ENCODE peak calls at places on chromosomes 1 and 21, in six cellular contexts. One of them, this sample, is unnamed.

GRCh38 chr21:38944903-38945302 is 139.2 kb downstream of the ETS2 start:
- DNase-seq in ascending aorta: no peak
- DNase-seq in fibroblast of pulmonary artery: no peak
- DNase-seq in neural progenitor cell: peak
- DNase-seq in uterus: no peak
- DNase-seq in thyroid gland: no peak
- DNase-seq in this sample: no peak

GRCh38 chr1:220775238-220775853 is 11.4 kb upstream of the MTARC1 start:
- DNase-seq in uterus: no peak
- DNase-seq in ascending aorta: peak
- DNase-seq in neural progenitor cell: peak
- DNase-seq in fibroblast of pulmonary artery: peak
- DNase-seq in thyroid gland: peak
- DNase-seq in this sample: no peak

GRCh38 chr1:243850013-243850367 is at the start of gene AKT3:
- DNase-seq in uterus: no peak
- DNase-seq in thyroid gland: no peak
- DNase-seq in ascending aorta: no peak
- DNase-seq in fibroblast of pulmonary artery: no peak
- DNase-seq in neural progenitor cell: peak
- DNase-seq in this sample: no peak

GRCh38 chr1:46804027-46804889 is 5.4 kb downstream of the CYP4B1 start:
- DNase-seq in neural progenitor cell: no peak
- DNase-seq in thyroid gland: peak
- DNase-seq in fibroblast of pulmonary artery: no peak
- DNase-seq in ascending aorta: no peak
- DNase-seq in uterus: no peak
- DNase-seq in this sample: no peak

GRCh38 chr1:36913523-36914060 is 120.7 kb downstream of the GRIK3 start:
- DNase-seq in fibroblast of pulmonary artery: no peak
- DNase-seq in thyroid gland: no peak
- DNase-seq in neural progenitor cell: peak
- DNase-seq in uterus: no peak
- DNase-seq in ascending aorta: no peak
- DNase-seq in this sample: no peak

GRCh38 chr1:9437931-9438330 is 101.3 kb upstream of the SLC25A33 start:
- DNase-seq in thyroid gland: peak
- DNase-seq in fibroblast of pulmonary artery: peak
- DNase-seq in uterus: peak
- DNase-seq in ascending aorta: peak
- DNase-seq in neural progenitor cell: no peak
- DNase-seq in this sample: no peak

GRCh38 chr1:164678289-164678688 is 119.3 kb downstream of the PBX1 start:
- DNase-seq in thyroid gland: no peak
- DNase-seq in fibroblast of pulmonary artery: no peak
- DNase-seq in neural progenitor cell: no peak
- DNase-seq in ascending aorta: no peak
- DNase-seq in uterus: no peak
- DNase-seq in this sample: no peak

GRCh38 chr1:178341218-178341956 is 155.4 kb downstream of the CLEC20A start:
- DNase-seq in fibroblast of pulmonary artery: peak
- DNase-seq in ascending aorta: peak
- DNase-seq in neural progenitor cell: peak
- DNase-seq in thyroid gland: peak
- DNase-seq in uterus: peak
- DNase-seq in this sample: peak

GRCh38 chr1:42730002-42730401 is 10.0 kb downstream of the CLDN19 start:
- DNase-seq in uterus: no peak
- DNase-seq in fibroblast of pulmonary artery: no peak
- DNase-seq in ascending aorta: no peak
- DNase-seq in thyroid gland: no peak
- DNase-seq in neural progenitor cell: no peak
- DNase-seq in this sample: no peak

GRCh38 chr1:167092653-167093052 is 1.2 kb upstream of the STYXL2 start:
- DNase-seq in ascending aorta: no peak
- DNase-seq in uterus: no peak
- DNase-seq in fibroblast of pulmonary artery: no peak
- DNase-seq in neural progenitor cell: no peak
- DNase-seq in thyroid gland: no peak
- DNase-seq in this sample: no peak

GRCh38 chr1:59328353-59328752 is 31.5 kb downstream of the FGGY start:
- DNase-seq in fibroblast of pulmonary artery: no peak
- DNase-seq in thyroid gland: no peak
- DNase-seq in ascending aorta: no peak
- DNase-seq in uterus: no peak
- DNase-seq in neural progenitor cell: no peak
- DNase-seq in this sample: no peak

GRCh38 chr21:39613029-39613934 is 542 bp downstream of the B3GALT5 start:
- DNase-seq in fibroblast of pulmonary artery: no peak
- DNase-seq in neural progenitor cell: peak
- DNase-seq in ascending aorta: no peak
- DNase-seq in thyroid gland: no peak
- DNase-seq in uterus: no peak
- DNase-seq in this sample: no peak

GRCh38 chr1:113479713-113480676 is 89.7 kb downstream of the MAGI3 start:
- DNase-seq in uterus: no peak
- DNase-seq in neural progenitor cell: no peak
- DNase-seq in ascending aorta: no peak
- DNase-seq in thyroid gland: no peak
- DNase-seq in fibroblast of pulmonary artery: peak
- DNase-seq in this sample: no peak

GRCh38 chr1:232077809-232078208 is 451.2 kb downstream of the DISC1 start:
- DNase-seq in fibroblast of pulmonary artery: no peak
- DNase-seq in ascending aorta: no peak
- DNase-seq in uterus: no peak
- DNase-seq in neural progenitor cell: no peak
- DNase-seq in thyroid gland: no peak
- DNase-seq in this sample: no peak

GRCh38 chr21:15001113-15001512 is 63.7 kb downstream of the NRIP1 start:
- DNase-seq in thyroid gland: no peak
- DNase-seq in fibroblast of pulmonary artery: no peak
- DNase-seq in neural progenitor cell: no peak
- DNase-seq in ascending aorta: no peak
- DNase-seq in uterus: no peak
- DNase-seq in this sample: no peak

GRCh38 chr1:247962911-247963588 is 2.0 kb upstream of the OR2AK2 start:
- DNase-seq in neural progenitor cell: no peak
- DNase-seq in fibroblast of pulmonary artery: no peak
- DNase-seq in uterus: no peak
- DNase-seq in ascending aorta: no peak
- DNase-seq in thyroid gland: no peak
- DNase-seq in this sample: no peak

GRCh38 chr1:4512622-4513021 is 141.8 kb upstream of the AJAP1 start:
- DNase-seq in thyroid gland: no peak
- DNase-seq in uterus: peak
- DNase-seq in fibroblast of pulmonary artery: no peak
- DNase-seq in neural progenitor cell: no peak
- DNase-seq in ascending aorta: no peak
- DNase-seq in this sample: no peak

GRCh38 chr21:31895069-31895851 is 22.4 kb downstream of the HUNK start:
- DNase-seq in neural progenitor cell: no peak
- DNase-seq in thyroid gland: no peak
- DNase-seq in uterus: no peak
- DNase-seq in fibroblast of pulmonary artery: no peak
- DNase-seq in ascending aorta: no peak
- DNase-seq in this sample: no peak

GRCh38 chr1:39955547-39956539 is 898 bp downstream of the MFSD2A start:
- DNase-seq in fibroblast of pulmonary artery: peak
- DNase-seq in ascending aorta: peak
- DNase-seq in uterus: no peak
- DNase-seq in thyroid gland: peak
- DNase-seq in neural progenitor cell: peak
- DNase-seq in this sample: no peak

GRCh38 chr1:179939941-179940340 is 14.7 kb upstream of the CEP350 start:
- DNase-seq in neural progenitor cell: no peak
- DNase-seq in thyroid gland: no peak
- DNase-seq in fibroblast of pulmonary artery: no peak
- DNase-seq in ascending aorta: no peak
- DNase-seq in uterus: no peak
- DNase-seq in this sample: no peak

GRCh38 chr1:182164273-182164672 is 102.8 kb upstream of the ZNF648 start:
- DNase-seq in uterus: no peak
- DNase-seq in ascending aorta: no peak
- DNase-seq in fibroblast of pulmonary artery: no peak
- DNase-seq in neural progenitor cell: no peak
- DNase-seq in thyroid gland: no peak
- DNase-seq in this sample: no peak

GRCh38 chr1:110134050-110134595 is 16.2 kb upstream of the SLC6A17 start:
- DNase-seq in fibroblast of pulmonary artery: no peak
- DNase-seq in neural progenitor cell: no peak
- DNase-seq in uterus: no peak
- DNase-seq in thyroid gland: no peak
- DNase-seq in ascending aorta: no peak
- DNase-seq in this sample: no peak

GRCh38 chr1:110133436-110133835 is 16.9 kb upstream of the SLC6A17 start:
- DNase-seq in thyroid gland: no peak
- DNase-seq in ascending aorta: no peak
- DNase-seq in uterus: no peak
- DNase-seq in fibroblast of pulmonary artery: no peak
- DNase-seq in neural progenitor cell: no peak
- DNase-seq in this sample: no peak

GRCh38 chr1:110130989-110131388 is 18.7 kb downstream of the UBL4B start:
- DNase-seq in uterus: no peak
- DNase-seq in fibroblast of pulmonary artery: no peak
- DNase-seq in neural progenitor cell: peak
- DNase-seq in thyroid gland: no peak
- DNase-seq in ascending aorta: no peak
- DNase-seq in this sample: no peak

GRCh38 chr1:110132682-110133081 is 17.6 kb upstream of the SLC6A17 start:
- DNase-seq in ascending aorta: no peak
- DNase-seq in neural progenitor cell: no peak
- DNase-seq in fibroblast of pulmonary artery: no peak
- DNase-seq in uterus: no peak
- DNase-seq in thyroid gland: no peak
- DNase-seq in this sample: no peak

GRCh38 chr1:110130113-110130591 is 17.9 kb downstream of the UBL4B start:
- DNase-seq in fibroblast of pulmonary artery: peak
- DNase-seq in neural progenitor cell: peak
- DNase-seq in uterus: no peak
- DNase-seq in thyroid gland: no peak
- DNase-seq in ascending aorta: no peak
- DNase-seq in this sample: no peak
- TF ChIP-seq CTCF in fibroblast of pulmonary artery: peak
- TF ChIP-seq CTCF in neural progenitor cell: peak
- TF ChIP-seq CTCF in uterus: no peak
- TF ChIP-seq CTCF in thyroid gland: no peak
- TF ChIP-seq CTCF in ascending aorta: no peak
- TF ChIP-seq CTCF in this sample: no peak

GRCh38 chr21:41768371-41769042 is 1.7 kb upstream of the RIPK4 start:
- DNase-seq in fibroblast of pulmonary artery: peak
- DNase-seq in ascending aorta: peak
- DNase-seq in thyroid gland: peak
- DNase-seq in neural progenitor cell: peak
- DNase-seq in uterus: no peak
- DNase-seq in this sample: no peak

GRCh38 chr21:41767606-41768370 is 936 bp upstream of the RIPK4 start:
- DNase-seq in neural progenitor cell: peak
- DNase-seq in thyroid gland: peak
- DNase-seq in uterus: no peak
- DNase-seq in fibroblast of pulmonary artery: no peak
- DNase-seq in ascending aorta: peak
- DNase-seq in this sample: no peak

GRCh38 chr21:41765393-41765950 is 1.4 kb downstream of the RIPK4 start:
- DNase-seq in neural progenitor cell: no peak
- DNase-seq in uterus: no peak
- DNase-seq in thyroid gland: no peak
- DNase-seq in fibroblast of pulmonary artery: no peak
- DNase-seq in ascending aorta: no peak
- DNase-seq in this sample: no peak

GRCh38 chr21:41766051-41766882 is 585 bp downstream of the RIPK4 start:
- DNase-seq in fibroblast of pulmonary artery: no peak
- DNase-seq in thyroid gland: peak
- DNase-seq in ascending aorta: peak
- DNase-seq in uterus: no peak
- DNase-seq in neural progenitor cell: peak
- DNase-seq in this sample: no peak

DNA sequence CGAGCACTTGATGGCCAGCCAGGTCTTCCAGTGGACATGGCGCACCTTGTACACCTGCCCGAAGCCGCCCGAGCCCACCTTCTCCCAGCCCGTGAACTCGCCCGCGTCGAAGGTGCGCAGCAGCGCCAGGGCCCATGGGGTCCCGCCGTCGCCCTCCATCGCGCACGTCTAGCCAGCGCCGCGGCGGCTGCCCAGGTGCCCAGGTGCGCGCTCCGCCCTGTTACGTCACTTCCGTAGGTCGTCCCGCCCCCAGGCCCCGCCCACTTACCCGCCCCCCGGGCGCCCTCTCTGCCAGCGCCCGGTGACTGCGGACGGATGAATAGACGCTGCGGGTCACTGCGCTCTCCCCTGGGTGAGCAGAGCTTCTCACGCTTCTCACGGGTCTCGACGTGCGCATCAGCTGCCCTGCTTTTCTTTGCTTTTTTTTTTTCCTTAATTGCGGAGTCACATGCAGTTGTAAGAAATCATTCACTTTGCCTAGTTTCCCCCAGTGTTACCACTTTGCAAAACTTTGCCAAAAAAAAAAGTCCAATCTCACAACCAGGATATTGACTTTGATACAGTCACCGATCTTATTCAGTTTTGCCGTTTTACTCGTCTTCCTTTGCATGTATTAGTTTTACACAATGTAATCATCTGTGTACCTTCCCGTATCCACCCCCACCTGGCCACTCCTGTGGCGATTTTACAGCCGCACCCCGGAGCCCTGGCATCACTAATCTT is at the start of gene RIPK4:
- DNase-seq in thyroid gland: peak
- DNase-seq in uterus: no peak
- DNase-seq in ascending aorta: peak
- DNase-seq in neural progenitor cell: peak
- DNase-seq in fibroblast of pulmonary artery: peak
- DNase-seq in this sample: no peak
- H3K4me3 ChIP-seq in thyroid gland: peak
- H3K4me3 ChIP-seq in uterus: no peak
- H3K4me3 ChIP-seq in ascending aorta: peak
- H3K4me3 ChIP-seq in neural progenitor cell: peak
- H3K4me3 ChIP-seq in fibroblast of pulmonary artery: peak
- H3K4me3 ChIP-seq in this sample: peak

DNA sequence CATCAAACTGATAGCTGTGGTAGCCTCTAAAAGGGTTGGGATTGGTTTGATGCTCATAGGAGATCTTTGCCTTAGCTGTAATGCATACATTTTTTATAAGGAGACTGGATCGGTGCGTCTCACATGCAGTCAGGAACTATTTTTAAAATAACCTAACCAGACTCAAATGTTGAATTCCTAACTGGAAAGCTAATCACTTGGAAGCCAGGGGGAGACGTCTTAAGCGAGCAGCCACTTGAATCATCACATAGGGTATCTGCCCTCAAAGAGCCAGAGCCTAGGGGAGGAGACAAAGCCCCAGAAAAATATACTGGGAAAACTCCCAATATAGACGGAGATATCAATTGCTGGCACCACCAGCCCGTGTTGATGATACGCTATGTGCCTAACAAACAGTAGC is 61.7 kb upstream of the PUM1 start:
- DNase-seq in fibroblast of pulmonary artery: peak
- DNase-seq in thyroid gland: no peak
- DNase-seq in ascending aorta: no peak
- DNase-seq in uterus: no peak
- DNase-seq in neural progenitor cell: no peak
- DNase-seq in this sample: no peak
- TF ChIP-seq CTCF in fibroblast of pulmonary artery: peak
- TF ChIP-seq CTCF in thyroid gland: no peak
- TF ChIP-seq CTCF in ascending aorta: no peak
- TF ChIP-seq CTCF in uterus: no peak
- TF ChIP-seq CTCF in neural progenitor cell: no peak
- TF ChIP-seq CTCF in this sample: peak

GRCh38 chr1:159000627-159001026 is 9.1 kb upstream of the IFI16 start:
- DNase-seq in thyroid gland: peak
- DNase-seq in uterus: peak
- DNase-seq in ascending aorta: peak
- DNase-seq in fibroblast of pulmonary artery: peak
- DNase-seq in neural progenitor cell: peak
- DNase-seq in this sample: peak
- H3K4me3 ChIP-seq in thyroid gland: no peak
- H3K4me3 ChIP-seq in uterus: peak
- H3K4me3 ChIP-seq in ascending aorta: peak
- H3K4me3 ChIP-seq in fibroblast of pulmonary artery: peak
- H3K4me3 ChIP-seq in neural progenitor cell: peak
- H3K4me3 ChIP-seq in this sample: peak